ENCODE peak calls at places on chromosomes 11 and 22, in four cellular contexts. One of them, this sample, is unnamed.

GRCh38 chr22:26444777-26445176 is 15.7 kb downstream of the ASPHD2 start:
- DNase-seq in adrenal gland: no peak
- DNase-seq in cardiac muscle cell: no peak
- DNase-seq in A549: no peak
- DNase-seq in this sample: no peak

GRCh38 chr22:36440429-36441002 is 40.9 kb downstream of the TXN2 start:
- DNase-seq in cardiac muscle cell: no peak
- DNase-seq in adrenal gland: no peak
- DNase-seq in A549: no peak
- DNase-seq in this sample: no peak

GRCh38 chr22:35394011-35394312 is 6.0 kb upstream of the MCM5 start:
- DNase-seq in cardiac muscle cell: no peak
- DNase-seq in A549: no peak
- DNase-seq in adrenal gland: no peak
- DNase-seq in this sample: no peak

GRCh38 chr11:133681901-133682300 is 149.6 kb upstream of the OPCML start:
- DNase-seq in adrenal gland: no peak
- DNase-seq in cardiac muscle cell: peak
- DNase-seq in A549: no peak
- DNase-seq in this sample: no peak

GRCh38 chr11:79400717-79401330 is 40.0 kb downstream of the TENM4 start:
- DNase-seq in cardiac muscle cell: peak
- DNase-seq in adrenal gland: peak
- DNase-seq in A549: peak
- DNase-seq in this sample: no peak

GRCh38 chr22:47043835-47044721 is 281.6 kb downstream of the TBC1D22A start:
- DNase-seq in A549: no peak
- DNase-seq in cardiac muscle cell: no peak
- DNase-seq in adrenal gland: peak
- DNase-seq in this sample: no peak

GRCh38 chr22:40004836-40005235 is 10.1 kb downstream of the FAM83F start:
- DNase-seq in A549: no peak
- DNase-seq in adrenal gland: no peak
- DNase-seq in cardiac muscle cell: no peak
- DNase-seq in this sample: no peak

GRCh38 chr11:10302744-10303557 is 1.9 kb upstream of the ADM start:
- DNase-seq in adrenal gland: peak
- DNase-seq in A549: no peak
- DNase-seq in cardiac muscle cell: peak
- DNase-seq in this sample: no peak

GRCh38 chr11:47179655-47179991 is 2.9 kb upstream of the ARFGAP2 start:
- DNase-seq in adrenal gland: peak
- DNase-seq in cardiac muscle cell: peak
- DNase-seq in A549: peak
- DNase-seq in this sample: no peak

GRCh38 chr11:70483077-70483861 is 84.9 kb downstream of the CTTN start:
- DNase-seq in adrenal gland: peak
- DNase-seq in cardiac muscle cell: peak
- DNase-seq in A549: peak
- DNase-seq in this sample: peak

GRCh38 chr22:34508797-34509196 is 557.2 kb upstream of the ISX start:
- DNase-seq in adrenal gland: no peak
- DNase-seq in A549: no peak
- DNase-seq in cardiac muscle cell: no peak
- DNase-seq in this sample: no peak

GRCh38 chr11:36288442-36289225 is 590 bp downstream of the COMMD9 start:
- DNase-seq in cardiac muscle cell: peak
- DNase-seq in adrenal gland: peak
- DNase-seq in A549: no peak
- DNase-seq in this sample: no peak

GRCh38 chr22:18968011-18968749 is 32.1 kb upstream of the PRODH start:
- DNase-seq in A549: no peak
- DNase-seq in adrenal gland: peak
- DNase-seq in cardiac muscle cell: peak
- DNase-seq in this sample: no peak

GRCh38 chr11:44606472-44606871 is 41.0 kb downstream of the CD82 start:
- DNase-seq in A549: no peak
- DNase-seq in adrenal gland: no peak
- DNase-seq in cardiac muscle cell: no peak
- DNase-seq in this sample: no peak

GRCh38 chr11:114762437-114762836 is 84.1 kb downstream of the NXPE2 start:
- DNase-seq in A549: peak
- DNase-seq in cardiac muscle cell: peak
- DNase-seq in adrenal gland: peak
- DNase-seq in this sample: peak

GRCh38 chr11:119617343-119617713 is 111.7 kb downstream of the NECTIN1 start:
- DNase-seq in cardiac muscle cell: no peak
- DNase-seq in adrenal gland: no peak
- DNase-seq in A549: no peak
- DNase-seq in this sample: no peak

GRCh38 chr11:110086892-110087309 is 6.3 kb upstream of the ZC3H12C start:
- DNase-seq in cardiac muscle cell: no peak
- DNase-seq in A549: no peak
- DNase-seq in adrenal gland: peak
- DNase-seq in this sample: no peak

GRCh38 chr22:41687901-41688364 is 734 bp downstream of the SNU13 start:
- DNase-seq in cardiac muscle cell: peak
- DNase-seq in adrenal gland: peak
- DNase-seq in A549: no peak
- DNase-seq in this sample: no peak

GRCh38 chr22:35921777-35922176 is 106.8 kb downstream of the RBFOX2 start:
- DNase-seq in cardiac muscle cell: peak
- DNase-seq in A549: peak
- DNase-seq in adrenal gland: peak
- DNase-seq in this sample: peak

GRCh38 chr22:49976439-49977175 is 16.0 kb downstream of the PIM3 start:
- DNase-seq in adrenal gland: no peak
- DNase-seq in A549: no peak
- DNase-seq in cardiac muscle cell: no peak
- DNase-seq in this sample: no peak

GRCh38 chr11:11243258-11243789 is 109.7 kb downstream of the CSNK2A3 start:
- DNase-seq in A549: no peak
- DNase-seq in adrenal gland: no peak
- DNase-seq in cardiac muscle cell: no peak
- DNase-seq in this sample: no peak

GRCh38 chr11:7281083-7281482 is 29.4 kb downstream of the SYT9 start:
- DNase-seq in A549: no peak
- DNase-seq in adrenal gland: no peak
- DNase-seq in cardiac muscle cell: no peak
- DNase-seq in this sample: no peak

GRCh38 chr11:6771926-6772898 is at the start of gene OR2AG2:
- DNase-seq in cardiac muscle cell: no peak
- DNase-seq in adrenal gland: peak
- DNase-seq in A549: no peak
- DNase-seq in this sample: no peak

GRCh38 chr11:11332141-11332710 is 20.8 kb downstream of the CSNK2A3 start:
- DNase-seq in cardiac muscle cell: no peak
- DNase-seq in adrenal gland: no peak
- DNase-seq in A549: no peak
- DNase-seq in this sample: no peak

GRCh38 chr11:108551653-108552462 is 41.7 kb downstream of the EXPH5 start:
- DNase-seq in adrenal gland: no peak
- DNase-seq in cardiac muscle cell: peak
- DNase-seq in A549: no peak
- DNase-seq in this sample: no peak

GRCh38 chr11:75445315-75445953 is 12.4 kb upstream of the KLHL35 start:
- DNase-seq in cardiac muscle cell: peak
- DNase-seq in adrenal gland: peak
- DNase-seq in A549: peak
- DNase-seq in this sample: peak

GRCh38 chr11:61898247-61898582 is 6.9 kb upstream of the FADS3 start:
- DNase-seq in cardiac muscle cell: no peak
- DNase-seq in adrenal gland: no peak
- DNase-seq in A549: no peak
- DNase-seq in this sample: no peak

GRCh38 chr11:72848846-72849466 is 34.7 kb downstream of the ATG16L2 start:
- DNase-seq in cardiac muscle cell: peak
- DNase-seq in adrenal gland: peak
- DNase-seq in A549: peak
- DNase-seq in this sample: no peak

GRCh38 chr22:44677299-44678244 is 24.4 kb upstream of the PRR5 start:
- DNase-seq in adrenal gland: no peak
- DNase-seq in cardiac muscle cell: no peak
- DNase-seq in A549: no peak
- DNase-seq in this sample: no peak

GRCh38 chr11:35347921-35348331 is 71.4 kb downstream of the SLC1A2 start:
- DNase-seq in cardiac muscle cell: no peak
- DNase-seq in adrenal gland: no peak
- DNase-seq in A549: no peak
- DNase-seq in this sample: peak

GRCh38 chr11:75482931-75483469 is 42.7 kb downstream of the GDPD5 start:
- DNase-seq in A549: no peak
- DNase-seq in cardiac muscle cell: no peak
- DNase-seq in adrenal gland: no peak
- DNase-seq in this sample: no peak

GRCh38 chr11:6531267-6531752 is 34.2 kb downstream of the DNHD1 start:
- DNase-seq in adrenal gland: peak
- DNase-seq in cardiac muscle cell: peak
- DNase-seq in A549: peak
- DNase-seq in this sample: peak

GRCh38 chr22:47164514-47165337 is 402.3 kb downstream of the TBC1D22A start:
- DNase-seq in cardiac muscle cell: no peak
- DNase-seq in adrenal gland: peak
- DNase-seq in A549: no peak
- DNase-seq in this sample: no peak

GRCh38 chr11:134171951-134172350 is 51.8 kb downstream of the NCAPD3 start:
- DNase-seq in A549: no peak
- DNase-seq in adrenal gland: no peak
- DNase-seq in cardiac muscle cell: no peak
- DNase-seq in this sample: no peak

GRCh38 chr11:60936467-60937143 is 12.3 kb downstream of the TMEM132A start:
- DNase-seq in A549: no peak
- DNase-seq in adrenal gland: no peak
- DNase-seq in cardiac muscle cell: no peak
- DNase-seq in this sample: no peak

GRCh38 chr11:73478737-73479347 is 102.6 kb downstream of the RELT start:
- DNase-seq in adrenal gland: no peak
- DNase-seq in cardiac muscle cell: peak
- DNase-seq in A549: peak
- DNase-seq in this sample: no peak

GRCh38 chr11:112925516-112926310 is 35.5 kb upstream of the NCAM1 start:
- DNase-seq in A549: no peak
- DNase-seq in adrenal gland: peak
- DNase-seq in cardiac muscle cell: no peak
- DNase-seq in this sample: no peak

GRCh38 chr22:23790819-23791736 is 4.3 kb downstream of the SMARCB1 start:
- DNase-seq in cardiac muscle cell: no peak
- DNase-seq in adrenal gland: no peak
- DNase-seq in A549: no peak
- DNase-seq in this sample: no peak

GRCh38 chr22:23787600-23787896 is 782 bp downstream of the SMARCB1 start:
- DNase-seq in adrenal gland: no peak
- DNase-seq in cardiac muscle cell: no peak
- DNase-seq in A549: no peak
- DNase-seq in this sample: no peak

GRCh38 chr22:23787910-23788309 is 1.1 kb downstream of the SMARCB1 start:
- DNase-seq in cardiac muscle cell: no peak
- DNase-seq in A549: no peak
- DNase-seq in adrenal gland: no peak
- DNase-seq in this sample: no peak

GRCh38 chr22:23789121-23789520 is 2.4 kb downstream of the SMARCB1 start:
- DNase-seq in adrenal gland: no peak
- DNase-seq in cardiac muscle cell: no peak
- DNase-seq in A549: no peak
- DNase-seq in this sample: no peak

DNA sequence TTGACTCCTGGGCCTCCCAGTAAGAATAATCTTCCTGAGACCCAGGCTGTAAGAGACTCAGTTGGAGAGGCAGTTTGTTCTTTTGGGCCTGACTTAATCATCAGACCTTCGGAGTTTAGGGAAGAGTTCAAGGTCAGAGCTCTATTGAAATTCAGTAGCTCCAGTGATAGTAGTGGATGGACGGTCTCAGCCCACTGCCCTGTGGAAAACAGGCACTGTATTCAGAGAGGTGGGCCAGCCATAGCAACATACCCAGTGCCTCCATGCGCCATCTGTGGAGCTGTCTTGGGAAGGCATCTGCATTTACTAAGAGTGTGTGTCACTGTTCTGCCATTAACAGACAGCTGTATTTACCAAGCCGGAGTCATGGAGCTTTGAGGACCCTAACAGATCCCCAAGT is 2.9 kb downstream of the SMARCB1 start:
- DNase-seq in A549: no peak
- DNase-seq in cardiac muscle cell: peak
- DNase-seq in adrenal gland: no peak
- DNase-seq in this sample: no peak
- TF ChIP-seq CTCF in A549: no peak
- TF ChIP-seq CTCF in cardiac muscle cell: no peak
- TF ChIP-seq CTCF in adrenal gland: no peak
- TF ChIP-seq CTCF in this sample: no peak

GRCh38 chr11:1192741-1193325 is 30.0 kb upstream of the MUC5B start:
- DNase-seq in cardiac muscle cell: no peak
- DNase-seq in A549: no peak
- DNase-seq in adrenal gland: no peak
- DNase-seq in this sample: no peak
- TF ChIP-seq CTCF in cardiac muscle cell: no peak
- TF ChIP-seq CTCF in A549: no peak
- TF ChIP-seq CTCF in adrenal gland: no peak
- TF ChIP-seq CTCF in this sample: no peak

GRCh38 chr11:68992743-68993255 is 12.0 kb upstream of the MRGPRD start:
- DNase-seq in adrenal gland: no peak
- DNase-seq in A549: no peak
- DNase-seq in cardiac muscle cell: no peak
- DNase-seq in this sample: no peak

GRCh38 chr11:68994161-68994890 is 13.5 kb upstream of the MRGPRD start:
- DNase-seq in cardiac muscle cell: no peak
- DNase-seq in adrenal gland: no peak
- DNase-seq in A549: no peak
- DNase-seq in this sample: no peak

GRCh38 chr11:68996376-68997123 is 15.8 kb upstream of the MRGPRD start:
- DNase-seq in cardiac muscle cell: no peak
- DNase-seq in A549: no peak
- DNase-seq in adrenal gland: no peak
- DNase-seq in this sample: no peak

GRCh38 chr11:68993546-68993945 is 12.8 kb upstream of the MRGPRD start:
- DNase-seq in adrenal gland: no peak
- DNase-seq in A549: no peak
- DNase-seq in cardiac muscle cell: no peak
- DNase-seq in this sample: no peak

GRCh38 chr11:68994891-68995280 is 14.1 kb upstream of the MRGPRD start:
- DNase-seq in adrenal gland: no peak
- DNase-seq in A549: no peak
- DNase-seq in cardiac muscle cell: no peak
- DNase-seq in this sample: no peak
- TF ChIP-seq CTCF in adrenal gland: no peak
- TF ChIP-seq CTCF in A549: no peak
- TF ChIP-seq CTCF in cardiac muscle cell: no peak
- TF ChIP-seq CTCF in this sample: no peak

DNA sequence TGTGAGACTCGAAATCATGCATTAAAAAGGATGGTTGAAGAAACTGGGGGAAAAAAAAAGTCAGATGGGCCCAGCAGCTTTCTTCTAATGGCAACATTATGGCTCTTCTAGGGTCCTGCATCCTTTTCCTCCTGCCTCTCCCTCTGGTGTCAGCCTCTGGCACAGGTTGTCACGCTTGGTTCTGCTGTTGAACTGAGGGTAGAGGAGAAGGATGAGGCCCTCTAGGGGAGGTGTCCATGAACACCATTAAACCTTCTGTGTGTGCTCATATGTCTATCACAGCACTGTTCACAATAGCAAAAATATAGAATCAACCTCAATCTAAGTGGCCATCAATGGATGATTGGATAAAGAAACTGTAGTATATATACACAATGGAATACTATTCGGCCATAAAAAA is 36.0 kb downstream of the BUD13 start:
- DNase-seq in A549: peak
- DNase-seq in cardiac muscle cell: no peak
- DNase-seq in adrenal gland: no peak
- DNase-seq in this sample: no peak
- TF ChIP-seq CTCF in A549: no peak
- TF ChIP-seq CTCF in cardiac muscle cell: no peak
- TF ChIP-seq CTCF in adrenal gland: no peak
- TF ChIP-seq CTCF in this sample: no peak